ENCODE peak calls at places on chromosome 11, in five cellular contexts. One of them, this sample, is unnamed.

GRCh38 chr11:122717264-122717867 is 61.8 kb downstream of the UBASH3B start:
- DNase-seq in nephron progenitor cell: no peak
- DNase-seq in iPS-NIHi11: no peak
- DNase-seq in Calu3: no peak
- DNase-seq in NCI-H460: no peak
- DNase-seq in this sample: no peak

GRCh38 chr11:61972796-61973602 is 5.6 kb upstream of the FTH1 start:
- DNase-seq in nephron progenitor cell: no peak
- DNase-seq in iPS-NIHi11: no peak
- DNase-seq in Calu3: peak
- DNase-seq in NCI-H460: no peak
- DNase-seq in this sample: peak

GRCh38 chr11:2511421-2512369 is 66.9 kb downstream of the KCNQ1 start:
- DNase-seq in nephron progenitor cell: no peak
- DNase-seq in iPS-NIHi11: peak
- DNase-seq in Calu3: no peak
- DNase-seq in NCI-H460: no peak
- DNase-seq in this sample: no peak

GRCh38 chr11:108307751-108308150 is 84.9 kb downstream of the ATM start:
- DNase-seq in nephron progenitor cell: no peak
- DNase-seq in iPS-NIHi11: no peak
- DNase-seq in Calu3: no peak
- DNase-seq in NCI-H460: no peak
- DNase-seq in this sample: no peak

GRCh38 chr11:22878039-22878438 is 17.8 kb upstream of the CCDC179 start:
- DNase-seq in nephron progenitor cell: no peak
- DNase-seq in iPS-NIHi11: no peak
- DNase-seq in Calu3: no peak
- DNase-seq in NCI-H460: no peak
- DNase-seq in this sample: no peak

GRCh38 chr11:7490054-7490453 is 4.7 kb downstream of the OLFML1 start:
- DNase-seq in nephron progenitor cell: no peak
- DNase-seq in iPS-NIHi11: no peak
- DNase-seq in Calu3: no peak
- DNase-seq in NCI-H460: no peak
- DNase-seq in this sample: no peak

GRCh38 chr11:35590412-35590811 is 27.8 kb upstream of the FJX1 start:
- DNase-seq in nephron progenitor cell: no peak
- DNase-seq in iPS-NIHi11: no peak
- DNase-seq in Calu3: no peak
- DNase-seq in NCI-H460: no peak
- DNase-seq in this sample: no peak

GRCh38 chr11:75313457-75314272 is 37.8 kb downstream of the ARRB1 start:
- DNase-seq in nephron progenitor cell: no peak
- DNase-seq in iPS-NIHi11: no peak
- DNase-seq in Calu3: no peak
- DNase-seq in NCI-H460: no peak
- DNase-seq in this sample: no peak

GRCh38 chr11:78662811-78663210 is 88.1 kb upstream of the NARS2 start:
- DNase-seq in nephron progenitor cell: no peak
- DNase-seq in iPS-NIHi11: no peak
- DNase-seq in Calu3: no peak
- DNase-seq in NCI-H460: no peak
- DNase-seq in this sample: no peak

GRCh38 chr11:132423266-132423665 is 1052.9 kb downstream of the NTM start:
- DNase-seq in nephron progenitor cell: no peak
- DNase-seq in iPS-NIHi11: no peak
- DNase-seq in Calu3: no peak
- DNase-seq in NCI-H460: no peak
- DNase-seq in this sample: no peak